ENCODE peak calls at places on chromosomes 7 and 10, in four cellular contexts. L, S, O and C are unnamed samples.
A peak's percentile ranks its signal among the peaks of the same experiment; 100 is the strongest.

GRCh38 chr10:91931526-91932190 is 8.1 kb downstream of the BTAF1 start:
- DNase-seq in L (no peak), S (no peak), O (no peak), C (no peak)

GRCh38 chr10:5776881-5777197 is 36.4 kb downstream of the GDI2 start:
- DNase-seq in L (no peak), S (no peak), O (no peak), C (no peak)

GRCh38 chr10:60281331-60281730 is 108.3 kb downstream of the ANK3 start:
- DNase-seq in L (no peak), S (no peak), O (no peak), C (no peak)

GRCh38 chr7:18426564-18427226 is 68.9 kb upstream of the HDAC9 start:
- DNase-seq in L (no peak), S (no peak), O (no peak), C (no peak)

GRCh38 chr7:120989571-120990220 is 1.2 kb downstream of the CPED1 start:
- DNase-seq in L (no peak), S (peak; percentile 49), O (no peak), C (no peak)

GRCh38 chr10:77877461-77878344 is 48.9 kb downstream of the DLG5 start:
- DNase-seq in L (no peak), S (peak; percentile 96), O (peak; percentile 84), C (no peak)

GRCh38 chr10:52308251-52309031 is 5.6 kb upstream of the DKK1 start:
- DNase-seq in L (peak; percentile 35), S (peak; percentile 85), O (peak; percentile 82), C (peak; percentile 62)

GRCh38 chr10:33073641-33074410 is 115.8 kb upstream of the ITGB1 start:
- DNase-seq in L (no peak), S (no peak), O (peak; percentile 32), C (no peak)

GRCh38 chr10:34139559-34139958 is 675.5 kb downstream of the PARD3 start:
- DNase-seq in L (no peak), S (no peak), O (no peak), C (no peak)

GRCh38 chr10:96470108-96470743 is 43.5 kb downstream of the TLL2 start:
- DNase-seq in L (no peak), S (peak; percentile 90), O (peak; percentile 83), C (no peak)

GRCh38 chr7:101245147-101245668 is 327 bp upstream of the FIS1 start:
- DNase-seq in L (no peak), S (no peak), O (no peak), C (no peak)

GRCh38 chr7:34727464-34727995 is 69.5 kb downstream of the NPSR1 start:
- DNase-seq in L (no peak), S (no peak), O (no peak), C (no peak)

GRCh38 chr7:55135462-55135861 is 116.6 kb downstream of the EGFR start:
- DNase-seq in L (no peak), S (no peak), O (no peak), C (no peak)

GRCh38 chr7:138753611-138754010 is 44.2 kb upstream of the TMEM213 start:
- DNase-seq in L (no peak), S (no peak), O (no peak), C (no peak)
- H3K27ac ChIP-seq in L (no peak overlapping the region), S (no peak overlapping the region), O (no peak overlapping the region), C (no peak overlapping the region)

GRCh38 chr10:102646610-102647432 is 2.5 kb downstream of the TRIM8 start:
- DNase-seq in L (peak; percentile 63), S (peak; percentile 46), O (no peak), C (peak; percentile 54)

GRCh38 chr10:102645741-102646609 is 1.7 kb downstream of the TRIM8 start:
- DNase-seq in L (peak; percentile 91), S (peak; percentile 79), O (peak; percentile 71), C (peak; percentile 73)

GRCh38 chr10:102648889-102649752 is 4.8 kb downstream of the TRIM8 start:
- DNase-seq in L (no peak), S (no peak), O (peak; percentile 32), C (peak; percentile 48)

GRCh38 chr10:102648269-102648888 is 4.1 kb downstream of the TRIM8 start:
- DNase-seq in L (no peak), S (no peak), O (no peak), C (no peak)

DNA sequence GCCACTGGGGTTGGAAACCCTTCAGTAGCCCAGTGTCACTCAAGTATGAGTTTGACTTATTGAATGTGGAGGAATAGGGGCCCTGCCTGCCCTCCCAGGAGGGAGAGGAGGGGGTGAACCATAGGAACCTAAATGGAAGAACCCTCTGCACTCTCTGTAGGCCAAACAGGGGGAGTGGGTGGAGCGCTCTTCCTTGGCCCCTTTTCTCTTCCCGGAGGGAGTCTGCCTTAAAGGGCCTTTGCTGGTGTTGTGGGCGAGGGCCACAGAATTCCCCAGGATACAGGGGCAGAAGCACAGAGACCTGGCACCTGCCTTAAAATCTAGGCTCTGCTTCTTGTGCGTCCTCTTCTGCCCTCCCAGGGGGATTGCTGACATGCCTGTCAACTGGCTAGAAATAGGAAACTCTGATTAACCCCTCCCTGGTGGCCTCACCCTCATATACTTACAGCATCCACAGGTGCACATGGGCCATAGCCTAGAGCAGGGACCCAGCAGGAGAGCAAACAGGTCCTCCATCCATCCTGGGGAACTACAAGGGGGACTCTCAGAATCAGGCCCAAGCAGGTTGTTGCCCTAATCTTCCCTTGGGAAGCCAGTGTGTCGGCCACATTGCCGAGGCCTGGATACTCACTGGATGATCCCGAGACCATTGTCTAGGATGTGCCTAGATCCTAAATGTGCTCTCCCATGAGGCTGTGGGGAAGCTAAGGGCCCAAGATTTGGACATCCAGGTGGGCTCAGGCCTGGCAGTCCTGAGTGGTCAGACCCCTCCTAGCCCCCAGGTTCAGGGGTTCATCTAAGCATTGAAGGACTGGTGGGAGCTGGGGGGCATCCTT is 3.4 kb downstream of the TRIM8 start:
- DNase-seq in L (no peak), S (no peak), O (no peak), C (no peak)
- H3K27ac ChIP-seq in L (peak overlapping the region; percentile 99), S (peak overlapping the region; percentile 99), O (no peak overlapping the region), C (peak overlapping the region; percentile 97)

GRCh38 chr10:100827819-100828743 is 82.7 kb downstream of the PAX2 start:
- DNase-seq in L (peak; percentile 30), S (peak; percentile 89), O (peak; percentile 77), C (peak; percentile 15)

GRCh38 chr10:100825946-100826660 is 80.7 kb downstream of the PAX2 start:
- DNase-seq in L (no peak), S (peak; percentile 47), O (no peak), C (no peak)

GRCh38 chr10:100826983-100827818 is 81.8 kb downstream of the PAX2 start:
- DNase-seq in L (peak; percentile 38), S (peak; percentile 84), O (peak; percentile 61), C (no peak)

GRCh38 chr10:100825325-100825875 is 80.0 kb downstream of the PAX2 start:
- DNase-seq in L (no peak), S (peak; percentile 42), O (no peak), C (no peak)

GRCh38 chr10:100826661-100826982 is 81.2 kb downstream of the PAX2 start:
- DNase-seq in L (no peak), S (no peak), O (no peak), C (no peak)
- H3K27ac ChIP-seq in L (no peak overlapping the region), S (no peak overlapping the region), O (no peak overlapping the region), C (no peak overlapping the region)

GRCh38 chr7:94375167-94375566 is 19.5 kb upstream of the COL1A2 start:
- DNase-seq in L (no peak), S (peak; percentile 78), O (peak; percentile 79), C (no peak)
- H3K27ac ChIP-seq in L (peak overlapping the region; percentile 79), S (peak overlapping the region; percentile 59), O (peak overlapping the region; percentile 83), C (peak overlapping the region; percentile 71)

DNA sequence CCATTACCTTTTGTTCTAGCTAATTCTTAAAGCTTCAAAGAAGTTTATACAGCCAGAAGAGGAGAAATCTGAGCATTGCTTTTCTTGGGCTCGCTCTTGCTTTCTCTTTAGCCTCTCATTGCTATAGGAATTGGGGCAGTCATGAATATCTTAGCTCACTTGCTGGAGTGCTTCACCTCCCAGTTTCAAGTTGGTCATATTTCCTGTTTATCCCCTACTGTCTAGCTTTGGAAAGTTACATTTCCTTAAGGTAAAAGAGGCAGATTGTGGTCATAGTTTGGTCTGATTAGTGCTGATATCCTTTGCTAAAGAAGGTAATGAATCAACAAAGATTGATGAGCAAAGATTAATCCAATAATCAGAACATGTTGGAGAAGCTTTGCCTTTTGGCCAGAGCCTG is 77.7 kb upstream of the GLI3 start:
- DNase-seq in L (no peak), S (no peak), O (no peak), C (no peak)
- H3K27ac ChIP-seq in L (no peak overlapping the region), S (no peak overlapping the region), O (no peak overlapping the region), C (no peak overlapping the region)

GRCh38 chr7:36044096-36044892 is 108.8 kb upstream of the EEPD1 start:
- DNase-seq in L (no peak), S (no peak), O (no peak), C (no peak)
- H3K27ac ChIP-seq in L (no peak overlapping the region), S (no peak overlapping the region), O (no peak overlapping the region), C (no peak overlapping the region)

DNA sequence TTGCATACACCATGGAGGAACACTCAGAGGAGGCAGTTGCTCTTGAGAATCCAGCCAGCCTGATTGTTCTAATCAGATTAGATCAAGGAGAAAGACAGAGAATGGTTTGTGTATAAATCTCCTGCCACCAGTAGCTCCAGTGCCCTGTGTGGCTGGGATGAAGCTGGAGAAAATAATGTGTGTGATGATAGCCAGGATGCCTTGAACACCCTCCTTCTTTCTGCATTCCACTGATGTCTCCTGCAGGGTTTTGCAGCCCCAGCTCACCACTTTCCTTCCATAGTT is 614.7 kb upstream of the FOXK1 start:
- DNase-seq in L (no peak), S (no peak), O (no peak), C (no peak)
- H3K27ac ChIP-seq in L (no peak overlapping the region), S (no peak overlapping the region), O (no peak overlapping the region), C (no peak overlapping the region)

GRCh38 chr7:148886844-148887243 is 2.8 kb upstream of the EZH2 start:
- DNase-seq in L (no peak), S (no peak), O (no peak), C (no peak)
- H3K27ac ChIP-seq in L (no peak overlapping the region), S (no peak overlapping the region), O (no peak overlapping the region), C (no peak overlapping the region)